ENCODE peak calls at places on chromosomes 2 and 18, in five cellular contexts. B is Peyer's patch, V is SK-N-SH, G is tibial artery, I is fibroblast of lung. T is an unnamed sample.

GRCh38 chr18:13611058-13611615 is 115.2 kb downstream of the FAM210A start:
- DNase-seq in B (peak; percentile 75), V (peak; percentile 52), G (peak; percentile 81), I (peak; percentile 39), T (peak; percentile 86)

GRCh38 chr2:240308111-240308651 is 127.3 kb upstream of the GPC1 start:
- DNase-seq in B (no peak), V (peak; percentile 22), G (peak; percentile 50), I (no peak), T (peak; percentile 53)

GRCh38 chr2:15638720-15639119 is 47.1 kb downstream of the DDX1 start:
- DNase-seq in B (no peak), V (no peak), G (no peak), I (peak; percentile 73), T (peak; percentile 70)

GRCh38 chr2:127415593-127416485 is 2.4 kb upstream of the PROC start:
- DNase-seq in B (peak; percentile 92), V (peak; percentile 90), G (peak; percentile 76), I (peak; percentile 36), T (peak; percentile 72)

GRCh38 chr2:26521054-26521912 is 43.4 kb upstream of the OTOF start:
- DNase-seq in B (no peak), V (peak; percentile 65), G (no peak), I (peak; percentile 5), T (no peak)

GRCh38 chr2:8535398-8535755 is 146.5 kb upstream of the ID2 start:
- DNase-seq in B (no peak), V (no peak), G (no peak), I (no peak), T (no peak)

GRCh38 chr2:51628953-51629352 is 597.0 kb upstream of the NRXN1 start:
- DNase-seq in B (no peak), V (no peak), G (no peak), I (no peak), T (no peak)

GRCh38 chr2:38934742-38935141 is 45.1 kb downstream of the ARHGEF33 start:
- DNase-seq in B (no peak), V (no peak), G (no peak), I (no peak), T (no peak)

GRCh38 chr18:54743596-54743995 is 84.7 kb upstream of the RAB27B start:
- DNase-seq in B (no peak), V (no peak), G (no peak), I (no peak), T (no peak)

GRCh38 chr2:210252699-210253606 is 27.7 kb upstream of the ACADL start:
- DNase-seq in B (no peak), V (no peak), G (no peak), I (no peak), T (no peak)

GRCh38 chr2:100422320-100422719 is 4.9 kb upstream of the CHST10 start:
- DNase-seq in B (no peak), V (peak; percentile 75), G (no peak), I (peak; percentile 31), T (no peak)

GRCh38 chr2:62423883-62424458 is 82.0 kb downstream of the TMEM17 start:
- DNase-seq in B (no peak), V (no peak), G (no peak), I (no peak), T (no peak)

GRCh38 chr2:229539628-229540027 is 174.7 kb downstream of the DNER start:
- DNase-seq in B (no peak), V (no peak), G (no peak), I (peak; percentile 89), T (no peak)

GRCh38 chr2:154836622-154837021 is 138.1 kb downstream of the KCNJ3 start:
- DNase-seq in B (no peak), V (no peak), G (no peak), I (no peak), T (no peak)

GRCh38 chr18:59910967-59911366 is 11.2 kb downstream of the PMAIP1 start:
- DNase-seq in B (no peak), V (no peak), G (no peak), I (peak; percentile 83), T (no peak)

GRCh38 chr2:142190805-142191204 is 60.0 kb upstream of the LRP1B start:
- DNase-seq in B (no peak), V (no peak), G (no peak), I (peak; percentile 52), T (no peak)

GRCh38 chr2:100107440-100107839 is 35.0 kb downstream of the AFF3 start:
- DNase-seq in B (no peak), V (no peak), G (no peak), I (no peak), T (no peak)

GRCh38 chr2:107502463-107503079 is 324.1 kb upstream of the RGPD4 start:
- DNase-seq in B (no peak), V (no peak), G (no peak), I (no peak), T (no peak)

GRCh38 chr2:182132605-182133004 is 147.0 kb downstream of the PPP1R1C start:
- DNase-seq in B (no peak), V (no peak), G (no peak), I (peak; percentile 12), T (no peak)

GRCh38 chr2:20350105-20350712 is 435 bp downstream of the PUM2 start:
- DNase-seq in B (peak; percentile 76), V (peak; percentile 93), G (no peak), I (peak; percentile 33), T (peak; percentile 79)

DNA sequence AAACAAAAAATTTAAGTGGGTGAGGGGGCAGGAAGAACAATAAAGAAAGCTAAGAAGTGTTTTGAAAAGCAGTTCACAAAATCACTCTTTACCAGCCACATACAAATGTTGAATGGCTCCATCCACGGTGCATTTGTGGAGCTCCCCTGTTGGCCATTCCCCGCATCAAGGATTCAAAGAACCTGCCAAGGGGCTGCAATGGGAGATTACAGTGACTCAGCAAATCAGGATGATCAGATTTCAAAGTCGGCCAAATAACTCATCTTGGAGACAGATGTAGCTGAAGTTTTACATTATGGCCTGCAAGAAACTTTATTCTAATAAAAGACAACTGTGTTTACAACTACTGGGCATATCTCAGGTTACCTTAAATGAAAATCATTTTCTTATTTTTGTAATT is 26.9 kb downstream of the COL4A3 start:
- DNase-seq in B (no peak), V (no peak), G (no peak), I (peak; percentile 46), T (no peak)
- TF ChIP-seq CTCF in B (no peak), V (no peak), G (no peak), I (no peak), T (no peak)

DNA sequence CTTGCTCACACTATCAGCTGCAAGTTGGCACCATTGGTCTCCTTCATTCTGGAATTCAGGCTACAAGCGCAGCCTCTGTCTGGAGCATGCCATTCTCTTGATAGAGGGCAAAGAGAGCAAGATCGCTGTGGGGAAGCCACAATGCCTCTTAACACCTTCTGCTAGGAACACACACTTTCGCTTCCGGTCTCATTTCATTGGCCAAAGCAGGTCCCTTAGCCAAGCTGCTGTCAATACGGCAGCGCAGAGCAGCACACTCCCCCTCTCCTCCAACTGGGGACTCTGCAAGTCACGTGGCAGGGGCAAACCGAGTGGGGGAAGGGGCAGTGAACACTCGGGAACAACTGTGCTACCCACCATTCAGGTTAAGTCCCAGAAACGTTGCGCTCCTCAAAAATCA is 98.1 kb downstream of the MMADHC start:
- DNase-seq in B (no peak), V (no peak), G (no peak), I (no peak), T (no peak)
- H3K4me3 ChIP-seq in B (no peak overlapping the region), V (no peak overlapping the region), G (no peak overlapping the region), I (no peak overlapping the region), T (peak overlapping the region; percentile 29)

GRCh38 chr2:47313728-47314127 is 89.2 kb upstream of the MSH2 start:
- DNase-seq in B (no peak), V (no peak), G (no peak), I (no peak), T (no peak)
- TF ChIP-seq CTCF in B (no peak), V (no peak), G (no peak), I (no peak), T (no peak)

GRCh38 chr18:9913151-9913525 is 678 bp upstream of the VAPA start:
- DNase-seq in B (no peak), V (no peak), G (no peak), I (peak; percentile 55), T (no peak)
- H3K4me3 ChIP-seq in B (peak overlapping the region; percentile 97), V (peak overlapping the region; percentile 95), G (peak overlapping the region; percentile 90), I (peak overlapping the region; percentile 80), T (peak overlapping the region; percentile 88)

GRCh38 chr2:16639431-16639830 is 26.2 kb downstream of the CYRIA start:
- DNase-seq in B (no peak), V (no peak), G (no peak), I (no peak), T (no peak)
- TF ChIP-seq CTCF in B (no peak), V (no peak), G (no peak), I (no peak), T (no peak)

DNA sequence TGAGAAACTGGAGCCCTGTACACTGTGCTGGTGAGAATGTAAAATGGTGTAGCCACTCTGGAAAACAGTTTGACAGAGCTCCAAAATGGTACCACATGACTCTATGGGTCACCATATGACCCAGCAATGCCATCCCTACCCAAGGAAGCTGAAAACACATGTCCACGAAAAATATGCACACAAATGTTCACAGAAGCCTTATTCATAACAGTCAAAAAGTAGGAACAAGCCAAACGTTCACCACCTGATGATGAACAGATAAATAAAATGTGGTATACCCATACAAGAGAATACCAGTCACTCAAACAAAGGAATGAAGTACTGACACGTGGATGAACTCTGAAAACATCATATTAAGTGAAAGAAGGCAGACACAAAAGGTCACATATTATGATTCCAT is 4.6 kb downstream of the AFG3L2 start:
- DNase-seq in B (no peak), V (no peak), G (no peak), I (no peak), T (no peak)
- H3K4me3 ChIP-seq in B (no peak overlapping the region), V (no peak overlapping the region), G (no peak overlapping the region), I (no peak overlapping the region), T (no peak overlapping the region)

GRCh38 chr18:1078301-1078700 is 173.6 kb downstream of the ADCYAP1 start:
- DNase-seq in B (no peak), V (no peak), G (no peak), I (no peak), T (no peak)
- TF ChIP-seq CTCF in B (no peak), V (no peak), G (no peak), I (no peak), T (no peak)

DNA sequence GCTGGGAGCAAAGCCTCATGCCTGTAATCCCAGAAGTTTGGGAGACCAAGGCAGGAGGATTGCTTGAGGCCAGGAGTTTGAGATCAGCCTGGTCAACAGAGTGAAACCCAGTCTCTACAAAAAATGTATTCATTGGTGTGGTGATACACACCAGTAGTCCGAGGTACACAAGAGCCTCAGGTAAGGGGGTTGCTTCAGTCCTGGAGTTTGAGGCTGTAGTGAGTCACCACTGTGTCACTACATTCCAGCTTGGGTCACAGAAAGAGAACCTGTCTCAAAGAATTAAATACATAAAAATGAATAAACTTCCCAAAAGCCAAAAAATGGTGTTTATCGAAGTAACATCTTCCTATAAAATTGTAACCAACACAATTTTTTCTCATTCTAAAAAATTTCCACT is 568.1 kb upstream of the LINC00305 start:
- DNase-seq in B (no peak), V (no peak), G (no peak), I (no peak), T (no peak)
- H3K4me3 ChIP-seq in B (no peak overlapping the region), V (no peak overlapping the region), G (no peak overlapping the region), I (no peak overlapping the region), T (no peak overlapping the region)